ENCODE peak calls at places on chromosome 11, in six cellular contexts. J is GM23338; B is stimulated activated CD4-positive, alpha-beta T cell treated with anti-CD3 and anti-CD28 coated beads, Interleukin-12 subunit alpha, Interleukin-12 subunit beta, amount 100 ng/mL, for 4 hours; X is EH; W is omental fat pad; M is SHP77 treated with DMSO at 0.1 percent for 48 hours. P is an unnamed sample.

GRCh38 chr11:17258670-17259069 is 17.9 kb upstream of the NUCB2 start:
- DNase-seq in M (no peak), B (no peak), W (no peak), X (no peak), J (no peak), P (no peak)

GRCh38 chr11:66550887-66551286 is 4.2 kb downstream of the ACTN3 start:
- DNase-seq in W (no peak), J (no peak), M (no peak), X (no peak), B (no peak), P (no peak)

GRCh38 chr11:8342821-8343681 is 79.4 kb upstream of the LMO1 start:
- DNase-seq in W (no peak), B (no peak), X (no peak), M (no peak), J (no peak), P (peak; percentile 83)

GRCh38 chr11:120028181-120028935 is 109.6 kb downstream of the TRIM29 start:
- DNase-seq in J (no peak), B (no peak), W (no peak), X (no peak), M (no peak), P (no peak)

GRCh38 chr11:13073119-13073981 is 64.2 kb downstream of the RASSF10 start:
- DNase-seq in M (no peak), W (no peak), J (no peak), X (peak; percentile 77), B (no peak), P (peak; percentile 72)

GRCh38 chr11:61567286-61568061 is 13.4 kb downstream of the SYT7 start:
- DNase-seq in J (peak; percentile 92), B (peak; percentile 73), M (no peak), W (peak; percentile 75), X (peak; percentile 75), P (peak; percentile 70)

GRCh38 chr11:128909438-128910125 is 18.4 kb downstream of the KCNJ5 start:
- DNase-seq in J (no peak), M (no peak), X (no peak), B (no peak), W (no peak), P (no peak)

GRCh38 chr11:105734422-105734821 is 124.5 kb downstream of the GRIA4 start:
- DNase-seq in J (no peak), B (no peak), M (no peak), X (no peak), W (no peak), P (no peak)

GRCh38 chr11:33291004-33291777 is 34.0 kb downstream of the HIPK3 start:
- DNase-seq in X (peak; percentile 31), J (no peak), W (no peak), B (no peak), M (no peak), P (no peak)

GRCh38 chr11:59266491-59266890 is 53.8 kb upstream of the MPEG1 start:
- DNase-seq in M (no peak), X (no peak), W (no peak), J (no peak), B (no peak), P (peak; percentile 9)

GRCh38 chr11:94171693-94172440 is 43.2 kb downstream of the PANX1 start:
- DNase-seq in W (peak; percentile 36), X (peak; percentile 67), J (peak; percentile 88), B (peak; percentile 15), M (no peak), P (no peak)

GRCh38 chr11:92409347-92409746 is 184.7 kb downstream of the FAT3 start:
- DNase-seq in M (no peak), B (no peak), W (no peak), J (no peak), X (no peak), P (no peak)

GRCh38 chr11:36774603-36775002 is 176.6 kb upstream of the RAG2 start:
- DNase-seq in X (peak; percentile 37), B (no peak), M (no peak), J (no peak), W (no peak), P (peak; percentile 80)

GRCh38 chr11:32713496-32713895 is 81.0 kb downstream of the CCDC73 start:
- DNase-seq in J (peak; percentile 38), M (no peak), W (no peak), X (peak; percentile 17), B (no peak), P (peak; percentile 23)

GRCh38 chr11:116207781-116208180 is 565.0 kb downstream of the BUD13 start:
- DNase-seq in W (no peak), J (no peak), M (no peak), B (no peak), X (no peak), P (no peak)

GRCh38 chr11:65274734-65275682 is 13.2 kb downstream of the POLA2 start:
- DNase-seq in W (no peak), M (no peak), J (peak; percentile 83), B (no peak), X (peak; percentile 97), P (peak; percentile 94)

GRCh38 chr11:100676901-100677300 is 10.2 kb upstream of the ARHGAP42 start:
- DNase-seq in M (no peak), J (peak; percentile 95), B (no peak), W (no peak), X (no peak), P (peak; percentile 50)

GRCh38 chr11:44110231-44110679 is 14.8 kb downstream of the EXT2 start:
- DNase-seq in W (no peak), X (peak; percentile 54), M (no peak), B (peak; percentile 41), J (peak; percentile 62), P (peak; percentile 46)

GRCh38 chr11:9862981-9863380 is 199.1 kb downstream of the SWAP70 start:
- DNase-seq in J (peak; percentile 53), W (no peak), X (peak; percentile 53), B (no peak), M (no peak), P (no peak)

GRCh38 chr11:9861860-9862725 is 198.2 kb downstream of the SWAP70 start:
- DNase-seq in B (peak; percentile 13), M (peak; percentile 2), J (peak; percentile 85), X (peak; percentile 85), W (no peak), P (peak; percentile 73)

GRCh38 chr11:134469627-134470026 is 57.6 kb upstream of the B3GAT1 start:
- DNase-seq in X (no peak), J (peak; percentile 47), M (peak; percentile 4), W (no peak), B (no peak), P (no peak)

P was measured in kidney tubule cell.